ENCODE peak calls at places on chromosome 20, in six cellular contexts. H is endothelial cell of umbilical vein, G is A549, K is HepG2, T is GM12878, F is K562. Y is an unnamed sample.

GRCh38 chr20:47117325-47117724 is 222.7 kb downstream of the EYA2 start:
- DNase-seq in F (no peak), H (no peak), T (no peak), G (no peak), K (no peak), Y (no peak)

GRCh38 chr20:25052255-25053206 is 5.4 kb downstream of the ACSS1 start:
- DNase-seq in H (no peak), F (no peak), G (no peak), T (no peak), K (no peak), Y (no peak)

GRCh38 chr20:33656010-33656782 is 5.9 kb upstream of the C20orf144 start:
- DNase-seq in K (no peak), T (no peak), F (no peak), G (no peak), H (no peak), Y (no peak)

GRCh38 chr20:62666736-62667529 is 24.6 kb downstream of the SLCO4A1 start:
- DNase-seq in H (peak), T (no peak), K (peak), G (no peak), F (no peak), Y (no peak)

GRCh38 chr20:34615477-34615876 is 57.0 kb downstream of the MAP1LC3A start:
- DNase-seq in H (no peak), T (no peak), K (peak), F (no peak), G (no peak), Y (no peak)

GRCh38 chr20:43722153-43722505 is 4.7 kb downstream of the GTSF1L start:
- DNase-seq in T (no peak), F (no peak), K (no peak), H (no peak), G (no peak), Y (no peak)

GRCh38 chr20:35837577-35838195 is 65.9 kb downstream of the PHF20 start:
- DNase-seq in F (no peak), H (no peak), K (no peak), G (no peak), T (no peak), Y (no peak)

GRCh38 chr20:35317416-35317815 is 25.2 kb upstream of the FAM83C start:
- DNase-seq in F (no peak), T (no peak), G (no peak), K (no peak), H (no peak), Y (no peak)

GRCh38 chr20:24960302-24960801 is 11.3 kb downstream of the CST7 start:
- DNase-seq in T (no peak), F (no peak), H (no peak), G (no peak), K (no peak), Y (no peak)

GRCh38 chr20:8094415-8094818 is 37.6 kb upstream of the PLCB1 start:
- DNase-seq in T (no peak), F (no peak), H (peak), K (no peak), G (no peak), Y (no peak)

GRCh38 chr20:62822788-62823651 is 6.2 kb downstream of the COL9A3 start:
- DNase-seq in G (peak), T (no peak), H (no peak), F (peak), K (peak), Y (peak)

GRCh38 chr20:61253264-61253639 is 1.2 kb downstream of the CDH4 start:
- DNase-seq in F (no peak), K (no peak), G (peak), T (no peak), H (no peak), Y (no peak)
- H3K4me3 ChIP-seq in F (no peak), K (no peak), G (peak), T (no peak), H (no peak), Y (no peak)

DNA sequence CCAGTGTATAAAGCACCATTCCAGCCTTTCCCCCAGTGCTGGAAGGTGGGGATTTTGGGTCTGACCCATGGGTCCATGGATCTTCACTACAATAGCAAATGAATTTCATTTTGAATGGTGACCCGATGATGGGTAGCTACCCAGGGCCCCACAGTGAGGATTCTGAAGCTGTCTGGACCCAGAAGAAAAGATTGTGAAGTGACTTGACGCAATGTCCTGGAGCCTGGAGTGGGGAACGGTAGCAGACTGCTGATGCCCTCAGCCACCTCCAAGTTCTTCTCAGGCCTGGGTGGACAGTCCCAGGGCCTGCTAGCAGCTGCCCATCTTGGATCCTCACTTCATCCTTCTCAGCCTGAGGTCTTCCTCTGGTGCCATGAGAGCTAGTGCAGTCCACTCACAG is 23.4 kb upstream of the SLC32A1 start:
- DNase-seq in T (no peak), G (no peak), K (no peak), H (no peak), F (no peak), Y (no peak)
- TF ChIP-seq MYC in T (no peak), G (no peak), K (no peak), H (no peak), F (no peak), Y (no peak)

GRCh38 chr20:50484271-50484976 is 25.8 kb upstream of the PTPN1 start:
- DNase-seq in K (no peak), T (no peak), G (no peak), F (no peak), H (no peak), Y (peak)
- H3K4me3 ChIP-seq in K (peak), T (no peak), G (no peak), F (no peak), H (peak), Y (peak)

DNA sequence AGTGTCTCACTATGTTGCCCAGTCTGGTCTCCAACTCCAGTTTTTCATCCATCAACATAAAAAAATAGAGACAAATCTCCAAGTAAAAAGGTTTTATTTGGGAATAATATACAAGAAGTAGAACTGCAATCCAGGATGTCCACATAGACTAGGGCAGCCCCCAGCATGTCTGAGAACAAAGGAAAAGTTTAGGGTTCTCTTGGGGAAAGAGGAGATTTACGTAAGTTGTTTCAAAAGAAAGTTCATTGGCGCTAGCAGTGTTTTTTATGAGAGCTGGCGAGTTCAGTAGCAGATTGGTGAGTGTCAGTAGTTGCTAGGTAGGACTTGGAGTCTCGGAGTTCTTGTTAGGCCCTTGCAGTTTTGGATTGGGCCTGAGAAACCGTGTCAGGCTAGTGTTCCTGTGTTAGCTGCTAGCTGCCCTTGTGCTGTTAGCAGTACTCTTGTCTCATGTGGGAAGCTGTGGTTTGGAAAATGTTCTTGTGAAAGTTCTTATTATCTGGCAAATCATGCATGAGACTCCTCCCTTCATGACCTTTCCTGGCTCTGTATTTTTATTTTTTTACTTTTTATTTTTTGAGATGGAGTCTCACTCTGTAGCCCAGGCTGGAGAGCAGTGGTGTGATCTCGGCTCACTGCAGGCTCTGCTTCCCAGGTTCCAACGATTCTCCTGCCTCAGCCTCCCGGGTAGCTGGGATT is 24.7 kb downstream of the TTLL9 start:
- DNase-seq in K (peak), F (peak), H (peak), G (no peak), T (peak), Y (peak)
- TF ChIP-seq MYC in K (no peak), F (no peak), H (no peak), G (no peak), T (no peak), Y (no peak)

DNA sequence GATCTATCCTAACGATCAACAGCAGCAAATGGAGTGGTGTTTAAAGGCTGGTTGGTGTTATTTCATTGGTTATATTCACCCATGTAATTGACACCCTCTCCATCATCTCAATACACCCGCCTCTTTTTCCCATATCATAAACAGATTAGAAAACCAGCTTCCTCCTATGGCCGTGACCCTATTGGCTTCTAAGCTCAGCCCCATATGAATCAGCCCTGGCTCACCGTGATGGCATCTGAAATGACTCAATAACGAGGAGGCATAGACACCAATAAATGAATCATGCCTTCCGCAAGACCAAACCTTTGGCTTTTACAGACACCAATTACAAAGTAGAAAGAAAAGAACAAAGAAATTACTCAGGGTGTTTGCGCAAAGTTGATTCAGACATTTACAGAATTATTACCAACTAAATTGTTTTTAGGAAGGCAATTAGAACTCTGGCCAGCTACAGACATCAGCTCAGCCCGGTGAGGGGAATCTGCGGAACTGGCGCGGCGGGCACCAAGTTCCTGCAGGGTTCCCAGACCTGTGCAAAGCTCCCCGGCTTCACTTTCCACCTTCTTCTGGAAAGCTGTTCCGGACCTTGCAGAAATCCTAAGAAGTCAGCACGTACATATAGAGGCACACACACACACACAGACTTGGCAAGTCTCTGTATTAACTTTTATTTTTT is 11.5 kb downstream of the PMEPA1 start:
- DNase-seq in F (no peak), T (no peak), K (peak), G (peak), H (peak), Y (peak)
- H3K4me3 ChIP-seq in F (no peak), T (no peak), K (no peak), G (peak), H (peak), Y (no peak)

GRCh38 chr20:57772349-57772964 is 62.6 kb upstream of the PMEPA1 start:
- DNase-seq in H (peak), K (no peak), F (peak), G (peak), T (no peak), Y (peak)
- TF ChIP-seq MYC in H (no peak), K (no peak), F (no peak), G (no peak), T (no peak), Y (no peak)

GRCh38 chr20:37999526-38000263 is 33.6 kb downstream of the TTI1 start:
- DNase-seq in H (no peak), K (no peak), F (no peak), G (no peak), T (no peak), Y (no peak)
- H3K4me3 ChIP-seq in H (no peak), K (no peak), F (no peak), G (no peak), T (no peak), Y (no peak)

DNA sequence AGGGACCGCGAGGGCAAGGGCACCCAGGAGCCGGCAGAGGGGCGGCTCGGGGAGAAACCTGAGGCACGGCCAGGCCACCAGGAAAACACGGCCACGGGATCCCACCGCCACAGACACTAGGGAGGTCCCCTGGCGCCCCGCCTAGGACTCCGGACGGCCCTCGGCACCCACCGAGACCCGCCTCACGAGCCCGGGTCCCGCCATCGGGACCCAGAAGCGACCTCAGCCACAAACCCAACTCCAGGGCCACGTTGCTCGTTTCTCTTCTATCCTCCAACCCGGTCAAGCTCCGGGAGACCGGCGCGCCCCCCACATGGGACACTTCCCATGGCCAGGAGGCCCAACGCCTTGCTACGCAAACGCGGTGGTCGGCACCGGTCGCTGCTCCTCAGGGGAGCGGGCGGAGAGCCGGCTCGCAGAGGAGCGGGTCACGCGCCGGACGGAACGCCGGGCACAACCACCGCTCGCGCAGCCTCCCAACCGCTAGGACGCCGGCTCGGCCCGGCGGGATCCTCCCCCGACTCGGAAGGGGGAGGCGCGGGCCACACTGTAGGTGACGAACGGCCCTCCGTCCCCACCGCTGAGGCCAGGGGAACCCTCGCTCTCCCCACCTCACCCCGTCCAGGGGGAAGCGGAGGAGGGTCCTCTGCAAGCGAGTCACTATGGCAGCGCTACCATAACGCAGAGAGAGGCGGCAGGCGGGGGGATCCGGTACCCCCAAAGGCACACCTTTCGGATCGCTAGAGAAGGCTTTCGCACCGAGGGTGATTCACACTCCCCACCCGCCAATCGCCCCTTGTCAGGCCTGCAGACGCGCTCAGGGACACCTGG is 1514.1 kb upstream of the DEFB115 start:
- DNase-seq in G (no peak), T (no peak), K (no peak), H (no peak), F (no peak), Y (no peak)
- TF ChIP-seq MYC in G (no peak), T (no peak), K (no peak), H (no peak), F (no peak), Y (no peak)

GRCh38 chr20:50146732-50147662 is 6.5 kb downstream of the PEDS1 start:
- DNase-seq in F (peak), H (peak), G (no peak), K (no peak), T (peak), Y (peak)
- H3K4me3 ChIP-seq in F (peak), H (peak), G (no peak), K (no peak), T (peak), Y (peak)

GRCh38 chr20:6067765-6068318 is 14.0 kb upstream of the LRRN4 start:
- DNase-seq in H (no peak), F (no peak), G (no peak), T (no peak), K (no peak), Y (no peak)

GRCh38 chr20:6071162-6071695 is 17.4 kb upstream of the LRRN4 start:
- DNase-seq in H (no peak), F (no peak), G (no peak), T (no peak), K (no peak), Y (no peak)

GRCh38 chr20:6074145-6074561 is 20.3 kb upstream of the LRRN4 start:
- DNase-seq in G (peak), K (peak), H (no peak), T (no peak), F (peak), Y (peak)

GRCh38 chr20:6066582-6066981 is 12.7 kb upstream of the LRRN4 start:
- DNase-seq in K (no peak), G (no peak), T (no peak), H (no peak), F (no peak), Y (no peak)

DNA sequence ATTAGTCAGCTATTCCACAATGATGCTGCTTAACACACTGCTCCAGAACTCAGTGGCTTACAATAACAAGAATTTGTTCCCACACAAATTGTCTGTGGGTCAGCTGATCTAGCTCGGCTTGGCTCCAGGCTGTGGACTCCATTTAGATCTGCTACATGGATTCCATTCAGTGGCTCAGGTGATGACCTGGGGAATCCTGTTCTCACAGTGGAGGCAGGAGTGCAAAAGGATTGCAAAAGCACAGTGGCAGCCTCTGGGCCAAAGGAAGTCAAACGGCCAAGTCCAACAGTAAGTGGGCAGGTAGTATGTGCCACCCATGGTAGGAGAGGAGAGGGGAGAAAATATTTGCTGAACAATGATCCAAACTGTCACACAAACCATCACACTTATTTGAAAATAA is 15.8 kb upstream of the LRRN4 start:
- DNase-seq in G (no peak), T (no peak), F (no peak), H (no peak), K (no peak), Y (no peak)
- TF ChIP-seq MYC in G (no peak), T (no peak), F (no peak), H (no peak), K (no peak), Y (no peak)